ENCODE peak calls at places on chromosomes 2 and 18, in six cellular contexts. B is fibroblast of lung, N is GM23338, V is GM23248, G is HepG2, Y is PC-9. L is an unnamed sample.

GRCh38 chr2:18645315-18645714 is 55.9 kb upstream of the NT5C1B start:
- DNase-seq in B (no peak), N (no peak), V (peak; percentile 23), G (no peak), Y (no peak), L (no peak)

GRCh38 chr2:47070920-47071824 is 83.9 kb downstream of the STPG4 start:
- DNase-seq in G (peak; percentile 93), N (no peak), B (peak; percentile 97), V (peak; percentile 89), Y (peak; percentile 59), L (no peak)

GRCh38 chr2:239222346-239223028 is 178.3 kb downstream of the HDAC4 start:
- DNase-seq in G (no peak), Y (no peak), N (no peak), V (peak; percentile 73), B (no peak), L (no peak)

GRCh38 chr2:177758591-177759371 is 313.8 kb downstream of the PDE11A start:
- DNase-seq in V (peak; percentile 76), Y (peak; percentile 53), G (peak; percentile 16), N (peak; percentile 82), B (peak; percentile 55), L (no peak)

GRCh38 chr18:57956495-57956894 is 87.5 kb upstream of the NEDD4L start:
- DNase-seq in G (no peak), Y (no peak), N (no peak), V (no peak), B (no peak), L (no peak)

GRCh38 chr2:68978098-68978497 is 3.7 kb downstream of the GKN1 start:
- DNase-seq in Y (no peak), V (no peak), B (no peak), N (no peak), G (no peak), L (no peak)

GRCh38 chr2:230054079-230054478 is 14.6 kb downstream of the SLC16A14 start:
- DNase-seq in G (no peak), B (peak; percentile 88), V (peak; percentile 76), Y (peak; percentile 54), N (no peak), L (peak; percentile 73)

GRCh38 chr18:33115476-33115875 is 325.0 kb downstream of the CCDC178 start:
- DNase-seq in V (no peak), N (no peak), Y (no peak), G (no peak), B (no peak), L (no peak)

GRCh38 chr18:56702946-56703345 is 51.8 kb downstream of the WDR7 start:
- DNase-seq in N (peak; percentile 65), Y (peak; percentile 1), G (peak; percentile 24), V (peak; percentile 68), B (peak; percentile 36), L (no peak)

GRCh38 chr2:114940785-114941458 is 498.5 kb downstream of the DPP10 start:
- DNase-seq in G (no peak), B (no peak), V (no peak), N (no peak), Y (no peak), L (no peak)

GRCh38 chr2:220512419-220512818 is 885.0 kb downstream of the SLC4A3 start:
- DNase-seq in V (peak; percentile 46), N (no peak), G (no peak), Y (no peak), B (peak; percentile 84), L (peak; percentile 49)

GRCh38 chr2:130388221-130388907 is 32.5 kb downstream of the PTPN18 start:
- DNase-seq in V (no peak), B (peak; percentile 19), N (no peak), Y (no peak), G (no peak), L (no peak)

GRCh38 chr2:234823196-234823876 is 128.5 kb upstream of the SH3BP4 start:
- DNase-seq in G (no peak), V (peak; percentile 44), B (peak; percentile 56), Y (no peak), N (no peak), L (no peak)

GRCh38 chr2:207768168-207768890 is 1.4 kb downstream of the FZD5 start:
- DNase-seq in B (peak; percentile 54), N (peak; percentile 59), G (peak; percentile 38), Y (peak; percentile 60), V (peak; percentile 63), L (no peak)

GRCh38 chr2:240655931-240656886 is 26.5 kb downstream of the AQP12B start:
- DNase-seq in G (no peak), V (peak; percentile 46), B (peak; percentile 40), N (no peak), Y (no peak), L (no peak)

GRCh38 chr2:181813963-181814565 is 77.5 kb upstream of the ITPRID2 start:
- DNase-seq in Y (no peak), G (no peak), V (peak; percentile 45), B (peak; percentile 65), N (no peak), L (no peak)

GRCh38 chr2:134988994-134989605 is 58.1 kb downstream of the MAP3K19 start:
- DNase-seq in G (peak; percentile 33), N (peak; percentile 63), Y (no peak), B (peak; percentile 25), V (peak; percentile 53), L (no peak)

GRCh38 chr2:26691881-26692813 is at the start of gene KCNK3:
- DNase-seq in B (peak; percentile 60), N (peak; percentile 83), V (peak; percentile 77), Y (peak; percentile 38), G (no peak), L (no peak)

GRCh38 chr2:136235451-136236418 is 117.8 kb upstream of the CXCR4 start:
- DNase-seq in V (peak; percentile 77), N (no peak), G (peak; percentile 35), Y (peak; percentile 68), B (peak; percentile 94), L (peak; percentile 32)

GRCh38 chr2:11024010-11024615 is 112.4 kb downstream of the KCNF1 start:
- DNase-seq in N (no peak), Y (no peak), V (peak; percentile 26), G (peak; percentile 14), B (no peak), L (no peak)

GRCh38 chr2:65388626-65389390 is 43.6 kb downstream of the SPRED2 start:
- DNase-seq in N (no peak), G (no peak), Y (no peak), B (no peak), V (peak; percentile 30), L (no peak)

GRCh38 chr2:110946892-110947291 is 173.8 kb upstream of the BCL2L11 start:
- DNase-seq in V (no peak), Y (no peak), N (no peak), B (no peak), G (no peak), L (no peak)

GRCh38 chr18:70207181-70207580 is 1.7 kb upstream of the RTTN start:
- DNase-seq in G (no peak), V (no peak), B (no peak), N (peak; percentile 14), Y (no peak), L (no peak)

GRCh38 chr2:173892341-173892740 is 72.8 kb downstream of the SP3 start:
- DNase-seq in V (no peak), B (no peak), Y (no peak), G (no peak), N (no peak), L (no peak)

GRCh38 chr2:189157431-189157830 is 22.1 kb downstream of the COL5A2 start:
- DNase-seq in N (no peak), B (peak; percentile 81), V (no peak), Y (no peak), G (no peak), L (no peak)

GRCh38 chr2:127762441-127762840 is 48.5 kb downstream of the WDR33 start:
- DNase-seq in V (no peak), Y (no peak), G (no peak), B (no peak), N (no peak), L (no peak)
- H2AFZ ChIP-seq in V (no peak overlapping the region), Y (no peak overlapping the region), G (no peak overlapping the region), B (no peak overlapping the region), N (no peak overlapping the region), L (no peak overlapping the region)

GRCh38 chr18:69162649-69163048 is 238.0 kb upstream of the DOK6 start:
- DNase-seq in B (no peak), G (no peak), N (no peak), V (no peak), Y (no peak), L (no peak)
- H3K4me2 ChIP-seq in B (no peak overlapping the region), G (no peak overlapping the region), N (no peak overlapping the region), V (no peak overlapping the region), Y (peak overlapping the region; percentile 66), L (no peak overlapping the region)

DNA sequence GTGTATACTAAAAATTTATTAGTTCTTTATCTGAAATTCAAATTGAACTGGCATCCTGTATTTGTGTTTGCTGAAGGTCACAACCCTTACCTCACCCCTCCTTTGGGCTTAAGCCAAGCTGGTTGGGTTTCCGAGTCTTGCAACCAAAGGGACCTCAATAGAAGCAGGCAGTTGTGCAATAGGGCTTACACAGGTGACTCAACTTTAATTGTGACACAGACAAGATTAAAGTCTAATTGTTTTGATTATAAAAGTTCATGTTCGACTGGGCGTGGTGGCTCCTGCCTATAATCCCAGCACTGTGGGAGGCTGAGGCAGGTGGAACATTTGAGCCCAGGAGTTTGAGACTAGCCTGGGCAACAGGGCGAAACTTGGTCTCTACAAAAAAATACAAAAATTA is 71.5 kb downstream of the RAB31 start:
- DNase-seq in G (peak; percentile 57), Y (peak; percentile 53), N (no peak), B (no peak), V (peak; percentile 55), L (no peak)
- H3K27ac ChIP-seq in G (no peak overlapping the region), Y (peak overlapping the region; percentile 79), N (no peak overlapping the region), B (no peak overlapping the region), V (no peak overlapping the region), L (no peak overlapping the region)

GRCh38 chr2:107469437-107469995 is 357.2 kb upstream of the RGPD4 start:
- DNase-seq in B (no peak), G (no peak), Y (no peak), V (no peak), N (no peak), L (no peak)

GRCh38 chr2:107467414-107467813 is 359.3 kb upstream of the RGPD4 start:
- DNase-seq in Y (no peak), N (no peak), B (no peak), G (no peak), V (no peak), L (no peak)

GRCh38 chr2:107466241-107466640 is 360.5 kb upstream of the RGPD4 start:
- DNase-seq in B (no peak), G (no peak), Y (no peak), N (no peak), V (no peak), L (no peak)

DNA sequence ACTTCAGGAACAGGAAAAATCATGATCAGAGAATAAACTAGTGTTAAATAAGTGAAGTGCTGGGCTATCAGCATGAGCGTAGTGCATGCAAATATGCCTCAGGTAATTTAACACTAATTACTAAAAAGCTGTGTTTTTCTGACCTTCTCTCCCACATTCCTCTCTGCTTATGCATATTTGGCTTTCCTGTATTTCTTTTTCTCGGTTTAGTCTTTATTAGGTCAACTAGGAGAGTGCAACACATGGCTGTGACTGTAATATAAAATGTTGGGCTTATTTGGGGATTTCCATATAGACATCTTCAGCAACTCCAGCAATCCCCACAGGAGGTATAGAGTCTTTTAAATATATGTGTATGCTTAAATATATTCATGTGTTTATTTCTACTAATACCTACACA is 359.7 kb upstream of the RGPD4 start:
- DNase-seq in B (no peak), G (no peak), Y (no peak), N (no peak), V (no peak), L (no peak)
- H2AFZ ChIP-seq in B (no peak overlapping the region), G (no peak overlapping the region), Y (no peak overlapping the region), N (peak overlapping the region; percentile 74), V (no peak overlapping the region), L (no peak overlapping the region)

L was measured in keratinocyte.